ENCODE peak calls at places on chromosomes 7 and 10, in four cellular contexts. One of them, this sample, is unnamed.

GRCh38 chr7:142828101-142828500 is 26.8 kb upstream of the EPHB6 start:
- DNase-seq in NCI-H2171 treated with DMSO at 0.1 percent for 48 hours: no peak
- DNase-seq in memory B cell: no peak
- DNase-seq in posterior cingulate gyrus: no peak
- DNase-seq in this sample: no peak

GRCh38 chr10:6786579-6787031 is 206.5 kb upstream of the PRKCQ start:
- DNase-seq in NCI-H2171 treated with DMSO at 0.1 percent for 48 hours: no peak
- DNase-seq in memory B cell: no peak
- DNase-seq in posterior cingulate gyrus: peak
- DNase-seq in this sample: no peak

GRCh38 chr7:151539055-151539714 is 19.5 kb upstream of the RHEB start:
- DNase-seq in NCI-H2171 treated with DMSO at 0.1 percent for 48 hours: peak
- DNase-seq in memory B cell: no peak
- DNase-seq in posterior cingulate gyrus: peak
- DNase-seq in this sample: peak

GRCh38 chr10:110013615-110014293 is 6.0 kb downstream of the ADD3 start:
- DNase-seq in NCI-H2171 treated with DMSO at 0.1 percent for 48 hours: no peak
- DNase-seq in memory B cell: no peak
- DNase-seq in posterior cingulate gyrus: no peak
- DNase-seq in this sample: no peak

GRCh38 chr7:12111461-12112405 is 99.4 kb upstream of the TMEM106B start:
- DNase-seq in NCI-H2171 treated with DMSO at 0.1 percent for 48 hours: no peak
- DNase-seq in memory B cell: no peak
- DNase-seq in posterior cingulate gyrus: peak
- DNase-seq in this sample: no peak

GRCh38 chr10:7817576-7817975 is 729 bp upstream of the TAF3 start:
- DNase-seq in NCI-H2171 treated with DMSO at 0.1 percent for 48 hours: no peak
- DNase-seq in memory B cell: no peak
- DNase-seq in posterior cingulate gyrus: no peak
- DNase-seq in this sample: no peak

GRCh38 chr10:52900564-52900963 is 128.0 kb upstream of the MBL2 start:
- DNase-seq in NCI-H2171 treated with DMSO at 0.1 percent for 48 hours: no peak
- DNase-seq in memory B cell: no peak
- DNase-seq in posterior cingulate gyrus: no peak
- DNase-seq in this sample: no peak

GRCh38 chr7:151696738-151697514 is 177.2 kb upstream of the RHEB start:
- DNase-seq in NCI-H2171 treated with DMSO at 0.1 percent for 48 hours: peak
- DNase-seq in memory B cell: no peak
- DNase-seq in posterior cingulate gyrus: no peak
- DNase-seq in this sample: no peak

GRCh38 chr10:35232509-35232908 is 103.8 kb upstream of the CCNY start:
- DNase-seq in NCI-H2171 treated with DMSO at 0.1 percent for 48 hours: no peak
- DNase-seq in memory B cell: no peak
- DNase-seq in posterior cingulate gyrus: no peak
- DNase-seq in this sample: no peak

GRCh38 chr10:13528138-13528874 is 508 bp downstream of the BEND7 start:
- DNase-seq in NCI-H2171 treated with DMSO at 0.1 percent for 48 hours: no peak
- DNase-seq in memory B cell: no peak
- DNase-seq in posterior cingulate gyrus: peak
- DNase-seq in this sample: no peak

GRCh38 chr10:76779821-76780281 is 857.8 kb downstream of the KCNMA1 start:
- DNase-seq in NCI-H2171 treated with DMSO at 0.1 percent for 48 hours: no peak
- DNase-seq in memory B cell: no peak
- DNase-seq in posterior cingulate gyrus: no peak
- DNase-seq in this sample: no peak

GRCh38 chr7:1538544-1539345 is 8.2 kb downstream of the MAFK start:
- DNase-seq in NCI-H2171 treated with DMSO at 0.1 percent for 48 hours: no peak
- DNase-seq in memory B cell: no peak
- DNase-seq in posterior cingulate gyrus: no peak
- DNase-seq in this sample: no peak

GRCh38 chr10:18079665-18080295 is 60.4 kb upstream of the CACNB2 start:
- DNase-seq in NCI-H2171 treated with DMSO at 0.1 percent for 48 hours: no peak
- DNase-seq in memory B cell: no peak
- DNase-seq in posterior cingulate gyrus: no peak
- DNase-seq in this sample: no peak

GRCh38 chr7:155122831-155123230 is 52.7 kb downstream of the HTR5A start:
- DNase-seq in NCI-H2171 treated with DMSO at 0.1 percent for 48 hours: no peak
- DNase-seq in memory B cell: no peak
- DNase-seq in posterior cingulate gyrus: no peak
- DNase-seq in this sample: no peak

GRCh38 chr7:41222704-41223103 is 480.2 kb downstream of the INHBA start:
- DNase-seq in NCI-H2171 treated with DMSO at 0.1 percent for 48 hours: no peak
- DNase-seq in memory B cell: no peak
- DNase-seq in posterior cingulate gyrus: no peak
- DNase-seq in this sample: no peak